ENCODE peak calls at places on chromosomes 16 and 17, in six cellular contexts. F is stromal cell of bone marrow; I is effector CD4-positive, alpha-beta T cell; Y is activated CD4-positive, alpha-beta T cell treated with anti-CD3 and anti-CD28 coated beads for 36 hours; S is memory B cell; P is psoas muscle. L is an unnamed sample.

GRCh38 chr16:1543085-1543896 is 9.8 kb downstream of the TMEM204 start:
- DNase-seq in F (peak), I (no peak), Y (peak), S (peak), P (peak), L (peak)

GRCh38 chr17:75418523-75419050 is 13.1 kb upstream of the GRB2 start:
- DNase-seq in F (no peak), I (no peak), Y (no peak), S (no peak), P (no peak), L (no peak)

GRCh38 chr17:63381101-63381729 is 64.9 kb downstream of the CYB561 start:
- DNase-seq in F (no peak), I (no peak), Y (no peak), S (no peak), P (no peak), L (no peak)

GRCh38 chr16:69513180-69513966 is 52.4 kb upstream of the NFAT5 start:
- DNase-seq in F (no peak), I (no peak), Y (no peak), S (no peak), P (no peak), L (no peak)

GRCh38 chr16:11164482-11165270 is 91.3 kb downstream of the SOCS1 start:
- DNase-seq in F (no peak), I (no peak), Y (no peak), S (no peak), P (peak), L (no peak)

GRCh38 chr16:28915181-28915580 is 9.9 kb downstream of the RABEP2 start:
- DNase-seq in F (peak), I (no peak), Y (no peak), S (no peak), P (no peak), L (no peak)

GRCh38 chr17:60989439-60989838 is 311.8 kb downstream of the BCAS3 start:
- DNase-seq in F (no peak), I (no peak), Y (no peak), S (no peak), P (no peak), L (no peak)

GRCh38 chr17:19744922-19745757 is 3.0 kb downstream of the ALDH3A1 start:
- DNase-seq in F (no peak), I (peak), Y (peak), S (peak), P (peak), L (peak)

GRCh38 chr16:1899641-1900451 is 18.4 kb downstream of the HS3ST6 start:
- DNase-seq in F (no peak), I (no peak), Y (no peak), S (no peak), P (peak), L (no peak)

GRCh38 chr16:65601781-65602180 is 479.9 kb upstream of the CDH11 start:
- DNase-seq in F (no peak), I (no peak), Y (no peak), S (no peak), P (no peak), L (no peak)

GRCh38 chr17:19650826-19651225 is 2.3 kb downstream of the ALDH3A2 start:
- DNase-seq in F (no peak), I (no peak), Y (no peak), S (no peak), P (no peak), L (no peak)

L was measured in activated CD4-positive, alpha-beta memory T cell treated with anti-CD3 and anti-CD28 coated beads for 36 hours.